ENCODE peak calls at places on chromosomes 2 and 18, in ten cellular contexts. One of them, this sample, is unnamed. For H3K36me3, the result is how much of the 10 kb centered on the place peaks cover.

GRCh38 chr2:10535703-10536102 is 87.6 kb upstream of the ODC1 start:
- DNase-seq in ovary: no peak
- DNase-seq in brain microvascular endothelial cell: no peak
- DNase-seq in stomach: no peak
- DNase-seq in HepG2: no peak
- DNase-seq in right lobe of liver: peak
- DNase-seq in aorta: no peak
- DNase-seq in body of pancreas: no peak
- DNase-seq in left ventricle myocardium inferior: no peak
- DNase-seq in lower lobe of right lung: no peak
- DNase-seq in this sample: no peak

GRCh38 chr2:205769879-205770278 is 87.6 kb downstream of the NRP2 start:
- DNase-seq in HepG2: no peak
- DNase-seq in body of pancreas: no peak
- DNase-seq in lower lobe of right lung: no peak
- DNase-seq in brain microvascular endothelial cell: no peak
- DNase-seq in ovary: no peak
- DNase-seq in left ventricle myocardium inferior: no peak
- DNase-seq in aorta: no peak
- DNase-seq in right lobe of liver: no peak
- DNase-seq in stomach: peak
- DNase-seq in this sample: no peak

GRCh38 chr2:1747065-1747941 is 3.0 kb upstream of the PXDN start:
- DNase-seq in lower lobe of right lung: no peak
- DNase-seq in stomach: no peak
- DNase-seq in brain microvascular endothelial cell: no peak
- DNase-seq in right lobe of liver: no peak
- DNase-seq in HepG2: no peak
- DNase-seq in left ventricle myocardium inferior: no peak
- DNase-seq in ovary: no peak
- DNase-seq in aorta: no peak
- DNase-seq in body of pancreas: no peak
- DNase-seq in this sample: peak

GRCh38 chr2:100058014-100058310 is 84.4 kb downstream of the AFF3 start:
- DNase-seq in lower lobe of right lung: no peak
- DNase-seq in aorta: no peak
- DNase-seq in right lobe of liver: no peak
- DNase-seq in HepG2: no peak
- DNase-seq in stomach: no peak
- DNase-seq in left ventricle myocardium inferior: no peak
- DNase-seq in brain microvascular endothelial cell: peak
- DNase-seq in ovary: no peak
- DNase-seq in body of pancreas: no peak
- DNase-seq in this sample: no peak

GRCh38 chr18:45690975-45691815 is 32.8 kb upstream of the SLC14A1 start:
- DNase-seq in body of pancreas: peak
- DNase-seq in left ventricle myocardium inferior: peak
- DNase-seq in aorta: peak
- DNase-seq in HepG2: peak
- DNase-seq in ovary: peak
- DNase-seq in lower lobe of right lung: peak
- DNase-seq in brain microvascular endothelial cell: peak
- DNase-seq in stomach: peak
- DNase-seq in right lobe of liver: peak
- DNase-seq in this sample: peak

GRCh38 chr2:112032615-112033457 is 22.2 kb upstream of the TMEM87B start:
- DNase-seq in brain microvascular endothelial cell: peak
- DNase-seq in stomach: peak
- DNase-seq in ovary: peak
- DNase-seq in lower lobe of right lung: no peak
- DNase-seq in left ventricle myocardium inferior: no peak
- DNase-seq in HepG2: no peak
- DNase-seq in body of pancreas: peak
- DNase-seq in right lobe of liver: no peak
- DNase-seq in aorta: peak
- DNase-seq in this sample: peak

GRCh38 chr2:237256845-237257244 is 157.1 kb downstream of the COL6A3 start:
- DNase-seq in ovary: peak
- DNase-seq in right lobe of liver: no peak
- DNase-seq in HepG2: no peak
- DNase-seq in aorta: peak
- DNase-seq in brain microvascular endothelial cell: peak
- DNase-seq in lower lobe of right lung: no peak
- DNase-seq in stomach: no peak
- DNase-seq in body of pancreas: no peak
- DNase-seq in left ventricle myocardium inferior: peak
- DNase-seq in this sample: peak

GRCh38 chr2:205644018-205644417 is 38.3 kb upstream of the NRP2 start:
- DNase-seq in brain microvascular endothelial cell: peak
- DNase-seq in body of pancreas: no peak
- DNase-seq in right lobe of liver: no peak
- DNase-seq in left ventricle myocardium inferior: no peak
- DNase-seq in stomach: no peak
- DNase-seq in ovary: no peak
- DNase-seq in lower lobe of right lung: no peak
- DNase-seq in HepG2: no peak
- DNase-seq in aorta: no peak
- DNase-seq in this sample: no peak

GRCh38 chr18:69399253-69399652 is 1.4 kb upstream of the DOK6 start:
- DNase-seq in brain microvascular endothelial cell: no peak
- DNase-seq in right lobe of liver: no peak
- DNase-seq in aorta: no peak
- DNase-seq in stomach: no peak
- DNase-seq in lower lobe of right lung: no peak
- DNase-seq in ovary: no peak
- DNase-seq in body of pancreas: no peak
- DNase-seq in left ventricle myocardium inferior: no peak
- DNase-seq in HepG2: no peak
- DNase-seq in this sample: no peak

GRCh38 chr2:169014780-169015179 is 16.3 kb downstream of the ABCB11 start:
- DNase-seq in lower lobe of right lung: no peak
- DNase-seq in body of pancreas: no peak
- DNase-seq in aorta: no peak
- DNase-seq in ovary: no peak
- DNase-seq in left ventricle myocardium inferior: no peak
- DNase-seq in right lobe of liver: no peak
- DNase-seq in stomach: no peak
- DNase-seq in HepG2: no peak
- DNase-seq in brain microvascular endothelial cell: no peak
- DNase-seq in this sample: no peak

GRCh38 chr2:105387225-105387624 is 11.6 kb downstream of the FHL2 start:
- DNase-seq in right lobe of liver: no peak
- DNase-seq in left ventricle myocardium inferior: no peak
- DNase-seq in brain microvascular endothelial cell: no peak
- DNase-seq in aorta: no peak
- DNase-seq in lower lobe of right lung: no peak
- DNase-seq in stomach: no peak
- DNase-seq in body of pancreas: no peak
- DNase-seq in HepG2: no peak
- DNase-seq in ovary: no peak
- DNase-seq in this sample: no peak

GRCh38 chr18:6734746-6735430 is 5.4 kb downstream of the ARHGAP28 start:
- DNase-seq in right lobe of liver: no peak
- DNase-seq in lower lobe of right lung: no peak
- DNase-seq in HepG2: no peak
- DNase-seq in body of pancreas: no peak
- DNase-seq in brain microvascular endothelial cell: no peak
- DNase-seq in ovary: no peak
- DNase-seq in stomach: no peak
- DNase-seq in left ventricle myocardium inferior: no peak
- DNase-seq in aorta: no peak
- DNase-seq in this sample: no peak

GRCh38 chr2:215619022-215619958 is 183.4 kb upstream of the FN1 start:
- DNase-seq in aorta: no peak
- DNase-seq in stomach: no peak
- DNase-seq in lower lobe of right lung: no peak
- DNase-seq in ovary: no peak
- DNase-seq in HepG2: peak
- DNase-seq in left ventricle myocardium inferior: no peak
- DNase-seq in body of pancreas: no peak
- DNase-seq in brain microvascular endothelial cell: peak
- DNase-seq in right lobe of liver: no peak
- DNase-seq in this sample: no peak

GRCh38 chr18:46199515-46200147 is 95.4 kb downstream of the HAUS1 start:
- DNase-seq in brain microvascular endothelial cell: peak
- DNase-seq in HepG2: peak
- DNase-seq in lower lobe of right lung: no peak
- DNase-seq in body of pancreas: no peak
- DNase-seq in right lobe of liver: no peak
- DNase-seq in left ventricle myocardium inferior: no peak
- DNase-seq in stomach: no peak
- DNase-seq in aorta: no peak
- DNase-seq in ovary: no peak
- DNase-seq in this sample: no peak

GRCh38 chr2:176643711-176644110 is 374.5 kb downstream of the MTX2 start:
- DNase-seq in right lobe of liver: peak
- DNase-seq in ovary: peak
- DNase-seq in lower lobe of right lung: no peak
- DNase-seq in aorta: no peak
- DNase-seq in brain microvascular endothelial cell: peak
- DNase-seq in left ventricle myocardium inferior: no peak
- DNase-seq in stomach: no peak
- DNase-seq in HepG2: peak
- DNase-seq in body of pancreas: no peak
- DNase-seq in this sample: no peak
- H3K27ac ChIP-seq in right lobe of liver: no peak
- H3K27ac ChIP-seq in ovary: no peak
- H3K27ac ChIP-seq in lower lobe of right lung: no peak
- H3K27ac ChIP-seq in aorta: no peak
- H3K27ac ChIP-seq in brain microvascular endothelial cell: no peak
- H3K27ac ChIP-seq in left ventricle myocardium inferior: no peak
- H3K27ac ChIP-seq in stomach: no peak
- H3K27ac ChIP-seq in HepG2: no peak
- H3K27ac ChIP-seq in body of pancreas: no peak
- H3K27ac ChIP-seq in this sample: no peak

GRCh38 chr2:207734636-207735512 is 23.4 kb downstream of the CCNYL1 start:
- DNase-seq in HepG2: peak
- DNase-seq in ovary: no peak
- DNase-seq in brain microvascular endothelial cell: no peak
- DNase-seq in body of pancreas: no peak
- DNase-seq in aorta: no peak
- DNase-seq in left ventricle myocardium inferior: no peak
- DNase-seq in right lobe of liver: no peak
- DNase-seq in lower lobe of right lung: no peak
- DNase-seq in stomach: no peak
- DNase-seq in this sample: no peak

GRCh38 chr2:207734264-207734635 is 22.8 kb downstream of the CCNYL1 start:
- DNase-seq in right lobe of liver: no peak
- DNase-seq in brain microvascular endothelial cell: peak
- DNase-seq in body of pancreas: no peak
- DNase-seq in ovary: no peak
- DNase-seq in lower lobe of right lung: no peak
- DNase-seq in stomach: no peak
- DNase-seq in aorta: no peak
- DNase-seq in left ventricle myocardium inferior: no peak
- DNase-seq in HepG2: peak
- DNase-seq in this sample: no peak

GRCh38 chr2:207731138-207731537 is 19.7 kb downstream of the CCNYL1 start:
- DNase-seq in aorta: no peak
- DNase-seq in stomach: no peak
- DNase-seq in brain microvascular endothelial cell: no peak
- DNase-seq in body of pancreas: no peak
- DNase-seq in ovary: no peak
- DNase-seq in HepG2: no peak
- DNase-seq in lower lobe of right lung: no peak
- DNase-seq in left ventricle myocardium inferior: no peak
- DNase-seq in right lobe of liver: no peak
- DNase-seq in this sample: no peak

GRCh38 chr2:207729465-207729998 is 18.1 kb downstream of the CCNYL1 start:
- DNase-seq in body of pancreas: no peak
- DNase-seq in left ventricle myocardium inferior: no peak
- DNase-seq in brain microvascular endothelial cell: no peak
- DNase-seq in stomach: no peak
- DNase-seq in HepG2: no peak
- DNase-seq in ovary: no peak
- DNase-seq in lower lobe of right lung: no peak
- DNase-seq in aorta: no peak
- DNase-seq in right lobe of liver: no peak
- DNase-seq in this sample: no peak

GRCh38 chr2:207733597-207734240 is 22.3 kb downstream of the CCNYL1 start:
- DNase-seq in HepG2: no peak
- DNase-seq in aorta: no peak
- DNase-seq in stomach: no peak
- DNase-seq in left ventricle myocardium inferior: no peak
- DNase-seq in ovary: no peak
- DNase-seq in body of pancreas: no peak
- DNase-seq in lower lobe of right lung: no peak
- DNase-seq in right lobe of liver: no peak
- DNase-seq in brain microvascular endothelial cell: no peak
- DNase-seq in this sample: no peak
- H3K36me3 ChIP-seq in HepG2: under half
- H3K36me3 ChIP-seq in aorta: under half
- H3K36me3 ChIP-seq in stomach: under half
- H3K36me3 ChIP-seq in left ventricle myocardium inferior: under half
- H3K36me3 ChIP-seq in ovary: under half
- H3K36me3 ChIP-seq in body of pancreas: under half
- H3K36me3 ChIP-seq in lower lobe of right lung: under half
- H3K36me3 ChIP-seq in right lobe of liver: under half
- H3K36me3 ChIP-seq in brain microvascular endothelial cell: under half
- H3K36me3 ChIP-seq in this sample: under half

GRCh38 chr2:241734467-241735208 is at the start of gene D2HGDH:
- DNase-seq in ovary: peak
- DNase-seq in stomach: peak
- DNase-seq in left ventricle myocardium inferior: peak
- DNase-seq in right lobe of liver: peak
- DNase-seq in lower lobe of right lung: peak
- DNase-seq in body of pancreas: peak
- DNase-seq in HepG2: peak
- DNase-seq in brain microvascular endothelial cell: peak
- DNase-seq in aorta: peak
- DNase-seq in this sample: peak
- H3K27ac ChIP-seq in ovary: peak
- H3K27ac ChIP-seq in stomach: peak
- H3K27ac ChIP-seq in left ventricle myocardium inferior: peak
- H3K27ac ChIP-seq in right lobe of liver: peak
- H3K27ac ChIP-seq in lower lobe of right lung: peak
- H3K27ac ChIP-seq in body of pancreas: peak
- H3K27ac ChIP-seq in HepG2: peak
- H3K27ac ChIP-seq in brain microvascular endothelial cell: peak
- H3K27ac ChIP-seq in aorta: peak
- H3K27ac ChIP-seq in this sample: peak

GRCh38 chr2:96868555-96869280 is 1.2 kb downstream of the SEMA4C start:
- DNase-seq in HepG2: peak
- DNase-seq in left ventricle myocardium inferior: peak
- DNase-seq in body of pancreas: peak
- DNase-seq in brain microvascular endothelial cell: peak
- DNase-seq in stomach: peak
- DNase-seq in aorta: peak
- DNase-seq in right lobe of liver: peak
- DNase-seq in lower lobe of right lung: peak
- DNase-seq in ovary: peak
- DNase-seq in this sample: peak
- H3K36me3 ChIP-seq in HepG2: under half
- H3K36me3 ChIP-seq in left ventricle myocardium inferior: under half
- H3K36me3 ChIP-seq in body of pancreas: under half
- H3K36me3 ChIP-seq in brain microvascular endothelial cell: under half
- H3K36me3 ChIP-seq in stomach: under half
- H3K36me3 ChIP-seq in aorta: under half
- H3K36me3 ChIP-seq in right lobe of liver: under half
- H3K36me3 ChIP-seq in lower lobe of right lung: under half
- H3K36me3 ChIP-seq in ovary: under half
- H3K36me3 ChIP-seq in this sample: under half

This sample was measured in psoas muscle.